ENCODE peak calls at places on chromosomes 6 and 20, in nine cellular contexts. One of them, this sample, is unnamed.

GRCh38 chr6:45021652-45022051 is 306.5 kb upstream of the RUNX2 start:
- DNase-seq in T-helper 2 cell treated with Interferon-gamma antibody and Interleukin-4, amounts not matched to agents 5 μg/mL and 100 μg/mL, for 36 hours: no peak
- DNase-seq in psoas muscle: no peak
- DNase-seq in fibroblast of the aortic adventitia: peak
- DNase-seq in right atrium auricular region: no peak
- DNase-seq in activated CD8-positive, alpha-beta memory T cell treated with anti-CD3 and anti-CD28 coated beads for 24 hours: no peak
- DNase-seq in RCC 7860: no peak
- DNase-seq in adrenal gland: no peak
- DNase-seq in M059J: peak
- DNase-seq in this sample: no peak

GRCh38 chr20:44990425-44990824 is 24.1 kb downstream of the STK4 start:
- DNase-seq in T-helper 2 cell treated with Interferon-gamma antibody and Interleukin-4, amounts not matched to agents 5 μg/mL and 100 μg/mL, for 36 hours: peak
- DNase-seq in psoas muscle: no peak
- DNase-seq in fibroblast of the aortic adventitia: peak
- DNase-seq in right atrium auricular region: no peak
- DNase-seq in activated CD8-positive, alpha-beta memory T cell treated with anti-CD3 and anti-CD28 coated beads for 24 hours: peak
- DNase-seq in RCC 7860: no peak
- DNase-seq in adrenal gland: peak
- DNase-seq in M059J: peak
- DNase-seq in this sample: no peak

GRCh38 chr20:48051810-48052491 is 266.7 kb upstream of the SULF2 start:
- DNase-seq in T-helper 2 cell treated with Interferon-gamma antibody and Interleukin-4, amounts not matched to agents 5 μg/mL and 100 μg/mL, for 36 hours: no peak
- DNase-seq in psoas muscle: no peak
- DNase-seq in fibroblast of the aortic adventitia: peak
- DNase-seq in right atrium auricular region: no peak
- DNase-seq in activated CD8-positive, alpha-beta memory T cell treated with anti-CD3 and anti-CD28 coated beads for 24 hours: no peak
- DNase-seq in RCC 7860: no peak
- DNase-seq in adrenal gland: peak
- DNase-seq in M059J: peak
- DNase-seq in this sample: no peak

GRCh38 chr20:34318609-34319443 is 15.7 kb upstream of the AHCY start:
- DNase-seq in T-helper 2 cell treated with Interferon-gamma antibody and Interleukin-4, amounts not matched to agents 5 μg/mL and 100 μg/mL, for 36 hours: no peak
- DNase-seq in psoas muscle: no peak
- DNase-seq in fibroblast of the aortic adventitia: no peak
- DNase-seq in right atrium auricular region: no peak
- DNase-seq in activated CD8-positive, alpha-beta memory T cell treated with anti-CD3 and anti-CD28 coated beads for 24 hours: no peak
- DNase-seq in RCC 7860: no peak
- DNase-seq in adrenal gland: no peak
- DNase-seq in M059J: no peak
- DNase-seq in this sample: no peak

GRCh38 chr6:145544514-145544913 is 190.8 kb downstream of the EPM2A start:
- DNase-seq in T-helper 2 cell treated with Interferon-gamma antibody and Interleukin-4, amounts not matched to agents 5 μg/mL and 100 μg/mL, for 36 hours: no peak
- DNase-seq in psoas muscle: no peak
- DNase-seq in fibroblast of the aortic adventitia: no peak
- DNase-seq in right atrium auricular region: no peak
- DNase-seq in activated CD8-positive, alpha-beta memory T cell treated with anti-CD3 and anti-CD28 coated beads for 24 hours: no peak
- DNase-seq in RCC 7860: no peak
- DNase-seq in adrenal gland: no peak
- DNase-seq in M059J: peak
- DNase-seq in this sample: no peak

GRCh38 chr6:113258771-113259170 is 598.4 kb upstream of the MARCKS start:
- DNase-seq in T-helper 2 cell treated with Interferon-gamma antibody and Interleukin-4, amounts not matched to agents 5 μg/mL and 100 μg/mL, for 36 hours: no peak
- DNase-seq in psoas muscle: no peak
- DNase-seq in fibroblast of the aortic adventitia: no peak
- DNase-seq in right atrium auricular region: no peak
- DNase-seq in activated CD8-positive, alpha-beta memory T cell treated with anti-CD3 and anti-CD28 coated beads for 24 hours: no peak
- DNase-seq in RCC 7860: no peak
- DNase-seq in adrenal gland: no peak
- DNase-seq in M059J: peak
- DNase-seq in this sample: no peak

GRCh38 chr20:61120595-61121515 is 131.2 kb upstream of the CDH4 start:
- DNase-seq in T-helper 2 cell treated with Interferon-gamma antibody and Interleukin-4, amounts not matched to agents 5 μg/mL and 100 μg/mL, for 36 hours: peak
- DNase-seq in psoas muscle: no peak
- DNase-seq in fibroblast of the aortic adventitia: peak
- DNase-seq in right atrium auricular region: no peak
- DNase-seq in activated CD8-positive, alpha-beta memory T cell treated with anti-CD3 and anti-CD28 coated beads for 24 hours: no peak
- DNase-seq in RCC 7860: peak
- DNase-seq in adrenal gland: peak
- DNase-seq in M059J: peak
- DNase-seq in this sample: peak

GRCh38 chr20:9110916-9111432 is 42.1 kb downstream of the PLCB4 start:
- DNase-seq in T-helper 2 cell treated with Interferon-gamma antibody and Interleukin-4, amounts not matched to agents 5 μg/mL and 100 μg/mL, for 36 hours: no peak
- DNase-seq in psoas muscle: no peak
- DNase-seq in fibroblast of the aortic adventitia: no peak
- DNase-seq in right atrium auricular region: no peak
- DNase-seq in activated CD8-positive, alpha-beta memory T cell treated with anti-CD3 and anti-CD28 coated beads for 24 hours: no peak
- DNase-seq in RCC 7860: peak
- DNase-seq in adrenal gland: no peak
- DNase-seq in M059J: peak
- DNase-seq in this sample: no peak

GRCh38 chr6:151488226-151488625 is 5.6 kb upstream of the CCDC170 start:
- DNase-seq in T-helper 2 cell treated with Interferon-gamma antibody and Interleukin-4, amounts not matched to agents 5 μg/mL and 100 μg/mL, for 36 hours: no peak
- DNase-seq in psoas muscle: no peak
- DNase-seq in fibroblast of the aortic adventitia: peak
- DNase-seq in right atrium auricular region: no peak
- DNase-seq in activated CD8-positive, alpha-beta memory T cell treated with anti-CD3 and anti-CD28 coated beads for 24 hours: no peak
- DNase-seq in RCC 7860: no peak
- DNase-seq in adrenal gland: no peak
- DNase-seq in M059J: no peak
- DNase-seq in this sample: no peak

GRCh38 chr6:158708239-158708638 is 58.4 kb downstream of the SYTL3 start:
- DNase-seq in T-helper 2 cell treated with Interferon-gamma antibody and Interleukin-4, amounts not matched to agents 5 μg/mL and 100 μg/mL, for 36 hours: no peak
- DNase-seq in psoas muscle: no peak
- DNase-seq in fibroblast of the aortic adventitia: peak
- DNase-seq in right atrium auricular region: no peak
- DNase-seq in activated CD8-positive, alpha-beta memory T cell treated with anti-CD3 and anti-CD28 coated beads for 24 hours: peak
- DNase-seq in RCC 7860: no peak
- DNase-seq in adrenal gland: no peak
- DNase-seq in M059J: peak
- DNase-seq in this sample: no peak

GRCh38 chr6:20464041-20464440 is 62.4 kb downstream of the E2F3 start:
- DNase-seq in T-helper 2 cell treated with Interferon-gamma antibody and Interleukin-4, amounts not matched to agents 5 μg/mL and 100 μg/mL, for 36 hours: no peak
- DNase-seq in psoas muscle: no peak
- DNase-seq in fibroblast of the aortic adventitia: no peak
- DNase-seq in right atrium auricular region: no peak
- DNase-seq in activated CD8-positive, alpha-beta memory T cell treated with anti-CD3 and anti-CD28 coated beads for 24 hours: no peak
- DNase-seq in RCC 7860: no peak
- DNase-seq in adrenal gland: no peak
- DNase-seq in M059J: no peak
- DNase-seq in this sample: no peak

GRCh38 chr6:51792273-51793030 is 295.0 kb downstream of the PKHD1 start:
- DNase-seq in T-helper 2 cell treated with Interferon-gamma antibody and Interleukin-4, amounts not matched to agents 5 μg/mL and 100 μg/mL, for 36 hours: no peak
- DNase-seq in psoas muscle: no peak
- DNase-seq in fibroblast of the aortic adventitia: no peak
- DNase-seq in right atrium auricular region: no peak
- DNase-seq in activated CD8-positive, alpha-beta memory T cell treated with anti-CD3 and anti-CD28 coated beads for 24 hours: no peak
- DNase-seq in RCC 7860: no peak
- DNase-seq in adrenal gland: no peak
- DNase-seq in M059J: no peak
- DNase-seq in this sample: no peak

GRCh38 chr20:53034899-53035298 is 62.7 kb downstream of the TSHZ2 start:
- DNase-seq in T-helper 2 cell treated with Interferon-gamma antibody and Interleukin-4, amounts not matched to agents 5 μg/mL and 100 μg/mL, for 36 hours: no peak
- DNase-seq in psoas muscle: no peak
- DNase-seq in fibroblast of the aortic adventitia: no peak
- DNase-seq in right atrium auricular region: no peak
- DNase-seq in activated CD8-positive, alpha-beta memory T cell treated with anti-CD3 and anti-CD28 coated beads for 24 hours: no peak
- DNase-seq in RCC 7860: no peak
- DNase-seq in adrenal gland: no peak
- DNase-seq in M059J: peak
- DNase-seq in this sample: no peak

GRCh38 chr20:63682384-63683139 is 13.9 kb upstream of the TNFRSF6B start:
- DNase-seq in T-helper 2 cell treated with Interferon-gamma antibody and Interleukin-4, amounts not matched to agents 5 μg/mL and 100 μg/mL, for 36 hours: no peak
- DNase-seq in psoas muscle: peak
- DNase-seq in fibroblast of the aortic adventitia: peak
- DNase-seq in right atrium auricular region: peak
- DNase-seq in activated CD8-positive, alpha-beta memory T cell treated with anti-CD3 and anti-CD28 coated beads for 24 hours: no peak
- DNase-seq in RCC 7860: peak
- DNase-seq in adrenal gland: peak
- DNase-seq in M059J: peak
- DNase-seq in this sample: peak

GRCh38 chr20:50360218-50360672 is 149.9 kb upstream of the PTPN1 start:
- DNase-seq in T-helper 2 cell treated with Interferon-gamma antibody and Interleukin-4, amounts not matched to agents 5 μg/mL and 100 μg/mL, for 36 hours: no peak
- DNase-seq in psoas muscle: no peak
- DNase-seq in fibroblast of the aortic adventitia: no peak
- DNase-seq in right atrium auricular region: no peak
- DNase-seq in activated CD8-positive, alpha-beta memory T cell treated with anti-CD3 and anti-CD28 coated beads for 24 hours: no peak
- DNase-seq in RCC 7860: no peak
- DNase-seq in adrenal gland: no peak
- DNase-seq in M059J: no peak
- DNase-seq in this sample: peak

GRCh38 chr6:138722425-138723371 is 50.9 kb upstream of the CCDC28A start:
- DNase-seq in T-helper 2 cell treated with Interferon-gamma antibody and Interleukin-4, amounts not matched to agents 5 μg/mL and 100 μg/mL, for 36 hours: no peak
- DNase-seq in psoas muscle: no peak
- DNase-seq in fibroblast of the aortic adventitia: peak
- DNase-seq in right atrium auricular region: no peak
- DNase-seq in activated CD8-positive, alpha-beta memory T cell treated with anti-CD3 and anti-CD28 coated beads for 24 hours: no peak
- DNase-seq in RCC 7860: peak
- DNase-seq in adrenal gland: no peak
- DNase-seq in M059J: peak
- DNase-seq in this sample: peak